ENCODE peak calls at places on chromosomes 16 and 17, in five cellular contexts. S, Z, Q, B and O are unnamed samples.

GRCh38 chr16:82699711-82700495 is 73.1 kb downstream of the CDH13 start:
- DNase-seq in Q (no peak), S (no peak), Z (no peak), B (no peak), O (no peak)

GRCh38 chr16:77060614-77061013 is 130.4 kb upstream of the MON1B start:
- DNase-seq in B (no peak), Q (no peak), Z (no peak), S (no peak), O (no peak)

GRCh38 chr17:39683295-39683939 is 4.4 kb downstream of the PGAP3 start:
- DNase-seq in S (no peak), B (no peak), Z (no peak), Q (no peak), O (no peak)

GRCh38 chr17:82023447-82024241 is 539 bp downstream of the LRRC45 start:
- DNase-seq in Z (no peak), B (no peak), Q (no peak), S (no peak), O (no peak)

GRCh38 chr17:71330099-71330375 is 790.8 kb upstream of the SOX9 start:
- DNase-seq in B (no peak), Q (no peak), Z (no peak), S (no peak), O (no peak)

GRCh38 chr17:73799781-73800627 is 155.8 kb upstream of the SDK2 start:
- DNase-seq in B (no peak), S (no peak), Q (no peak), Z (no peak), O (no peak)

GRCh38 chr17:12568358-12569251 is 97.1 kb upstream of the MYOCD start:
- DNase-seq in Q (no peak), S (no peak), Z (no peak), B (no peak), O (no peak)

GRCh38 chr17:79583475-79583874 is 27.4 kb downstream of the RBFOX3 start:
- DNase-seq in B (no peak), Z (no peak), S (no peak), Q (no peak), O (no peak)

GRCh38 chr17:9240659-9241370 is 219.5 kb downstream of the NTN1 start:
- DNase-seq in B (no peak), S (peak), Q (peak), Z (no peak), O (peak)

GRCh38 chr17:79627766-79628690 is 17.2 kb upstream of the RBFOX3 start:
- DNase-seq in S (no peak), B (no peak), Q (no peak), Z (no peak), O (no peak)

GRCh38 chr16:11306997-11307638 is 26.0 kb upstream of the PRM1 start:
- DNase-seq in Z (no peak), B (no peak), S (no peak), Q (no peak), O (peak)

GRCh38 chr17:3818786-3819185 is 17.8 kb upstream of the ITGAE start:
- DNase-seq in Q (no peak), B (no peak), Z (no peak), S (no peak), O (peak)

GRCh38 chr16:9337262-9338032 is 246.0 kb downstream of the HAPSTR1 start:
- DNase-seq in B (no peak), S (no peak), Z (no peak), Q (no peak), O (no peak)

GRCh38 chr17:1785925-1786324 is 24.1 kb downstream of the SERPINF1 start:
- DNase-seq in Z (no peak), S (no peak), Q (no peak), B (no peak), O (no peak)

GRCh38 chr17:18258356-18259038 is at the start of gene FLII:
- DNase-seq in S (peak), Q (no peak), Z (no peak), B (no peak), O (peak)

GRCh38 chr17:32970281-32970680 is 21.4 kb upstream of the SPACA3 start:
- DNase-seq in Z (no peak), S (no peak), B (peak), Q (no peak), O (no peak)

GRCh38 chr16:9527976-9528375 is 436.5 kb downstream of the HAPSTR1 start:
- DNase-seq in Q (no peak), Z (no peak), B (no peak), S (no peak), O (no peak)

GRCh38 chr17:28704219-28704858 is 7.3 kb downstream of the PROCA1 start:
- DNase-seq in B (no peak), Q (no peak), S (no peak), Z (no peak), O (no peak)

GRCh38 chr17:74919440-74920305 is 3.4 kb downstream of the USH1G start:
- DNase-seq in S (no peak), Z (peak), Q (peak), B (no peak), O (peak)

GRCh38 chr17:14582996-14583395 is 282.1 kb downstream of the HS3ST3B1 start:
- DNase-seq in S (no peak), Z (no peak), B (no peak), Q (no peak), O (no peak)

GRCh38 chr17:32222621-32223020 is 43.0 kb upstream of the RHBDL3 start:
- DNase-seq in B (no peak), S (no peak), Z (no peak), Q (no peak), O (no peak)

GRCh38 chr17:80395402-80396151 is 19.4 kb upstream of the ENDOV start:
- DNase-seq in B (no peak), Z (no peak), S (no peak), Q (no peak), O (no peak)

GRCh38 chr16:58030136-58030840 is 4.7 kb downstream of the MMP15 start:
- DNase-seq in Z (no peak), S (no peak), B (no peak), Q (no peak), O (no peak)

GRCh38 chr16:12319464-12320030 is 343.0 kb downstream of the SNX29 start:
- DNase-seq in Z (no peak), B (no peak), S (no peak), Q (no peak), O (no peak)

GRCh38 chr17:82876149-82876548 is 36.3 kb upstream of the ZNF750 start:
- DNase-seq in S (peak), B (no peak), Q (no peak), Z (no peak), O (peak)

GRCh38 chr16:20344630-20345029 is 7.9 kb downstream of the UMOD start:
- DNase-seq in B (no peak), S (no peak), Z (no peak), Q (no peak), O (no peak)

GRCh38 chr17:50865060-50865867 is 890 bp downstream of the TOB1 start:
- DNase-seq in Z (peak), S (no peak), Q (no peak), B (no peak), O (peak)

GRCh38 chr16:84183911-84184310 is 2.9 kb downstream of the TAF1C start:
- DNase-seq in S (peak), Z (no peak), B (no peak), Q (no peak), O (no peak)

DNA sequence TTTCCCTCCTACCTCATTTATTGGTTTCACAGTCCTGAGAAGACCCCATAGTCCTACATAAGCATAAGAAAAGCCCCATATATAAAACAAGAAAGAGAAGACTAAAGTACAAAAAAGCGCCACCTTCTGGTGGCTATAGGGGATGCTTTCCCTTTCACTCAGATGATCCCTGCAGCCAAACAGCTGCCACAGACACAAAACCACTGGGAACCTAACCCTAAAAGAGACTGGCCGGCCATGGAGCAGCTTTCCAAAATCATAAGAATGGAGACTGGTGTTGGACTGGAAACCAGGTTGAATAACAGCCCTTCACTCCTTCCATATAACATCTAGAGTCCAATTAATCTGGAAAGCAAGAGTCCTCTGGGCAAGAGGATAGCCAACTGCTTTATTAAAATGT is 11.4 kb downstream of the DYNC1LI2 start:
- DNase-seq in Q (no peak), B (no peak), S (peak), Z (no peak), O (peak)
- TF ChIP-seq SUZ12 in Q (no peak), B (no peak), S (no peak), Z (no peak), O (no peak)

GRCh38 chr16:56411123-56411522 is 14.2 kb downstream of the AMFR start:
- DNase-seq in Z (no peak), Q (no peak), S (no peak), B (no peak), O (no peak)
- TF ChIP-seq SUZ12 in Z (no peak), Q (no peak), S (no peak), B (no peak), O (no peak)

DNA sequence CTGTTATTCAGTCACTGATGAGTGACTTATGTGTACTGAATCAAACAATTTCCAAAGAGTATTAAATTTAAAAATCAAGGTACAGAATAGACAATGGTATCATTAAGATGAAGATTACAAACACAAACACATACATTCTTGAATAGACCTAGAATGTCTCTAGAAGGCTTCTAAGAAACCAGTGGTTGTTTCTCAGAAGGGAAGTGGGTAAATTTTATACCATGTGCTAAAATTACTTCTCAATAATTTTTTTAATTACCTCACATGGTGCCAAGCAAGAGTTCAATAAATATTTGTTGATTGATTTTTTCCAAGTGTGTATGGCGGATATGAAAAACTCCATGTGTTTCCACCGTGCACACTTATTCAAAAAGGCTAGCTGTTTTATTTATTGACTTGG is 6.4 kb downstream of the DYNLRB2 start:
- DNase-seq in Q (no peak), B (no peak), Z (no peak), S (no peak), O (no peak)
- TF ChIP-seq SUZ12 in Q (no peak), B (no peak), Z (no peak), S (no peak), O (no peak)

DNA sequence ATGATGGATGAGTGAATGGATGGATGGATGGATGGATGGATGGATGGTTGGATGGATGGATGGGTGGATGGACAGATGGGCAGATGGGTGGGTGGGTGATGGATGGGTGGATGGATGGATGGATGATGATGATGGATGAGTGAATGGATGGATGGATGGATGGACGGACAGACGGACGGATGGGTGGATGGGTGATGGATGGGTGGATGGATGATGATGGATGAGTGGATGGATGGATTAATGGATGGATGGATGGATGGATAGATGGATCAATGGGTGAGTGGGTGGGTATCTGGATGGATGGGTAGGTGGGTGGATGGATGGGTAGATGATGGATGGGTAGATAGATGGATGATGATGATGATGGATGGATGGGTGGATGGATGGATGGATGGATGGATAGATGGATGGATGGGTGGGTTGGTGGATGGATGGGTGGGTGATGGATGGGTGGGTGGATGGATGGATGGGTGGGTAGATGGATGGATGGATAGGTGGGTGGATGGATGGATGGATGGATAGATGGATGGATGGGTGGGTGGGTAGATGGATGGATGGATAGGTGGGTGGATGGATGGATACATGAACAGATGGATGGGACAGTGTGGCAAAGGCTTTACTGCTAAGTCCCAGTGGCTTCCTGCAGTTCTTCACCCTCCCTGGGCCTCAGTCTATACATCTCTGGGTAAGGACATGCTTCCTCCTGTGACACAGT is 30.2 kb upstream of the ZFPM1 start:
- DNase-seq in Q (no peak), B (no peak), S (no peak), Z (no peak), O (no peak)
- TF ChIP-seq SUZ12 in Q (no peak), B (no peak), S (no peak), Z (no peak), O (no peak)

DNA sequence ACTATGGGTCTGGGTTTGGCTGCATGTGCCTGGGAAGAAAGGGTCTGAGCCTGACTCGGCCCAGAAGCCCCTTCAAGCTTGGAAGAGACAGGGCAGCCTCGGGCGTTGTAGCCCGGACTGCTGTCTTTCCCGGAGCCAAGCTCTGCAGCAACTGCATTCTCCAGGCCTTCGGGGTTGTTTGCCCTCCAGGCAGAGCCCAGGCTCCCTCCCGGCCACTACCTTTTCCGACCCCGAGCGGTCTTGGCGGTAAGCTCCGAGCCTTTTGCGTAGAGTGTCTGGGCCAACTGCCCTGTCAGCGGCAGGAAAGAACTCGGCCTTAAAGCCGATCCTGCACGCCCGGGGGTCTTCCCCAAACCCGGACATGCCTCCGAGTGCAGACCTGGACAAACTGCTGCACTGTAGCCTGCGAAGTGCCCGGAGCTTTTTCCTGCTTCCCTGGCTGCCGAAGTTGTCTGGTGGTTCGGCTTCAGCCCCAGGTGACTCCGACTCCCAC is 1.3 kb downstream of the LHX1 start:
- DNase-seq in Z (no peak), B (no peak), Q (no peak), S (no peak), O (no peak)
- TF ChIP-seq SUZ12 in Z (peak), B (no peak), Q (peak), S (no peak), O (no peak)

GRCh38 chr16:55014022-55014421 is 83.4 kb downstream of the IRX5 start:
- DNase-seq in Z (no peak), B (no peak), Q (no peak), S (no peak), O (no peak)

GRCh38 chr16:55009581-55009980 is 78.9 kb downstream of the IRX5 start:
- DNase-seq in S (no peak), B (no peak), Z (no peak), Q (no peak), O (no peak)

GRCh38 chr16:55012793-55013192 is 82.1 kb downstream of the IRX5 start:
- DNase-seq in S (no peak), Z (no peak), B (no peak), Q (no peak), O (no peak)

GRCh38 chr16:55010492-55011260 is 80.0 kb downstream of the IRX5 start:
- DNase-seq in B (no peak), S (no peak), Z (no peak), Q (no peak), O (no peak)

GRCh38 chr16:55012362-55012761 is 81.7 kb downstream of the IRX5 start:
- DNase-seq in B (no peak), Z (no peak), Q (no peak), S (no peak), O (no peak)
- TF ChIP-seq SUZ12 in B (no peak), Z (no peak), Q (no peak), S (no peak), O (no peak)

GRCh38 chr16:53549970-53550406 is 47.0 kb upstream of the AKTIP start:
- DNase-seq in S (peak), Z (peak), B (peak), Q (peak), O (peak)
- TF ChIP-seq SUZ12 in S (no peak), Z (no peak), B (no peak), Q (no peak), O (no peak)

GRCh38 chr16:85664580-85665372 is 24.0 kb downstream of the GINS2 start:
- DNase-seq in S (no peak), B (no peak), Q (no peak), Z (no peak), O (no peak)

GRCh38 chr16:85667261-85667660 is 21.5 kb downstream of the GINS2 start:
- DNase-seq in Z (no peak), S (no peak), Q (no peak), B (no peak), O (no peak)

GRCh38 chr16:85663891-85664321 is 24.8 kb downstream of the GINS2 start:
- DNase-seq in Z (no peak), B (no peak), Q (no peak), S (no peak), O (no peak)

GRCh38 chr16:85665929-85666328 is 22.8 kb downstream of the GINS2 start:
- DNase-seq in S (no peak), Z (no peak), Q (no peak), B (no peak), O (no peak)

GRCh38 chr16:85665373-85665740 is 23.4 kb downstream of the GINS2 start:
- DNase-seq in B (no peak), Z (no peak), S (no peak), Q (no peak), O (no peak)
- TF ChIP-seq SUZ12 in B (no peak), Z (no peak), S (no peak), Q (no peak), O (no peak)

GRCh38 chr17:35683588-35683987 is 47.9 kb upstream of the RASL10B start:
- DNase-seq in Z (no peak), B (no peak), Q (no peak), S (no peak), O (no peak)

GRCh38 chr17:35679007-35679682 is 52.3 kb upstream of the RASL10B start:
- DNase-seq in B (no peak), Q (no peak), S (no peak), Z (no peak), O (no peak)

DNA sequence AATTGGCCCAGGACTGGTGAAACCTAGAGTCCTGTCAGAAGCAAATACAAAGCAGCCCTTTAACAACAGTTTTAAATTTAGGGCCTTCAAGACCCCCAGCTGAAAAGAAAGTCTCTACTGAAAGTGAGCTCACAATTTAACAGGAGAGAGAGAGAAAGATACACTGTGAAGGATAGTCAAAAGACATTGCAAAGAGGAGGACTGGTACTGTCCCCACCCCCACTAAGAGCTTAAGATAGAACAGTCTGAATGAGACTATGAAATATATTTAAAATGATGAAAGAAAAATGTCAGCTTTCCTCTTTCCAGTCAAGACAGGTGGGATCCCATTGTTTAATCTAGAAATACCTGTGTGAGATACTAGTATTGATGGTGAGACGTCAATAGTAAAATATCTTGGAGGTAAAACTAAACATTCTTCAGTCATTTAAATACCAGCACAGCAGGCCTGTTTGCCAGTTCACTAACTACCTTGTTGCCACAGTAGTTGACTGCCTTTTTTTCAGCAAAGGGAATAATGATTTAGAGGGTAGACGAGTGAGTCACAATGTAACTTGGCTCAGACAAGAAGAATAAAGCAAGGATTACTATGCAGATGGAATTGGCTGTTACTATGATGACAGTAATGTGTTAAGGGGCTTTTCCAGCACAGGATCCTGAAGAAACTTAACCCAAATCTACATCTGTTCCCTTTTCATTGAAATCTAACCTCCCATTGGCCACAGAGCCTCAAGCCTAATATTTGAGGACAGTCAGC is 47.2 kb upstream of the RASL10B start:
- DNase-seq in Q (peak), B (no peak), Z (peak), S (no peak), O (no peak)
- TF ChIP-seq SUZ12 in Q (no peak), B (no peak), Z (no peak), S (no peak), O (no peak)